ENCODE peak calls at places on chromosomes 12 and 14, in six cellular contexts. H is vagina, Z is adrenal gland, D is neural progenitor cell, E is OCI-LY7, X is spleen. Y is an unnamed sample.

GRCh38 chr12:110744176-110744575 is 1.5 kb upstream of the PPP1CC start:
- DNase-seq in Z (peak; percentile 65), H (no peak), E (no peak), X (no peak), D (peak; percentile 13), Y (no peak)

GRCh38 chr14:98219638-98220037 is 1052.4 kb downstream of the BCL11B start:
- DNase-seq in E (no peak), X (no peak), D (no peak), H (no peak), Z (no peak), Y (no peak)

GRCh38 chr12:51871126-51871525 is 16.8 kb upstream of the ANKRD33 start:
- DNase-seq in H (no peak), E (no peak), D (no peak), X (no peak), Z (peak; percentile 41), Y (no peak)

GRCh38 chr12:45208604-45209487 is 7.0 kb upstream of the ANO6 start:
- DNase-seq in Z (no peak), X (no peak), H (no peak), E (no peak), D (no peak), Y (no peak)

GRCh38 chr14:92670967-92671366 is 77.5 kb downstream of the LGMN start:
- DNase-seq in X (no peak), H (no peak), Z (no peak), D (no peak), E (no peak), Y (no peak)

GRCh38 chr12:104181313-104181712 is 34.3 kb upstream of the TXNRD1 start:
- DNase-seq in E (no peak), D (no peak), H (no peak), X (no peak), Z (no peak), Y (no peak)

GRCh38 chr14:105151838-105152793 is 16.5 kb downstream of the JAG2 start:
- DNase-seq in E (no peak), D (no peak), Z (no peak), H (no peak), X (peak; percentile 73), Y (peak; percentile 17)

GRCh38 chr14:91509083-91509877 is 830 bp downstream of the PPP4R3A start:
- DNase-seq in E (peak; percentile 61), X (peak; percentile 90), D (peak; percentile 46), H (no peak), Z (peak; percentile 65), Y (peak; percentile 38)

GRCh38 chr12:69732088-69732487 is 6.6 kb upstream of the RAB3IP start:
- DNase-seq in D (no peak), E (no peak), H (no peak), Z (no peak), X (no peak), Y (no peak)

GRCh38 chr12:46494424-46494823 is 121.9 kb upstream of the SLC38A2 start:
- DNase-seq in Z (no peak), D (no peak), E (no peak), H (no peak), X (no peak), Y (no peak)

GRCh38 chr14:74437654-74438053 is 11.6 kb upstream of the SYNDIG1L start:
- DNase-seq in D (peak; percentile 74), Z (no peak), H (no peak), X (no peak), E (no peak), Y (no peak)

GRCh38 chr14:101110729-101111619 is 207.5 kb upstream of the RTL1 start:
- DNase-seq in E (no peak), D (no peak), Z (no peak), X (peak; percentile 66), H (no peak), Y (no peak)

GRCh38 chr14:51342226-51342625 is 102.2 kb downstream of the TMX1 start:
- DNase-seq in X (no peak), H (no peak), D (no peak), E (no peak), Z (no peak), Y (no peak)

GRCh38 chr12:92942905-92943304 is 13.8 kb upstream of the EEA1 start:
- DNase-seq in H (no peak), Z (peak; percentile 73), X (no peak), D (no peak), E (no peak), Y (no peak)

GRCh38 chr12:52444647-52445595 is 7.0 kb downstream of the KRT6B start:
- DNase-seq in Z (no peak), D (no peak), H (no peak), X (no peak), E (no peak), Y (no peak)

GRCh38 chr14:61227893-61228591 is 53.1 kb downstream of the TMEM30B start:
- DNase-seq in E (no peak), Z (no peak), D (no peak), X (no peak), H (no peak), Y (no peak)
- H3K4me1 ChIP-seq in E (no peaks in the 10 kb centered on the region), Z (no peaks in the 10 kb centered on the region), D (peaks cover 18% of the 10 kb centered on the region), X (no peaks in the 10 kb centered on the region), H (no peaks in the 10 kb centered on the region), Y (no peaks in the 10 kb centered on the region)

GRCh38 chr14:68936980-68937379 is 42.1 kb downstream of the ACTN1 start:
- DNase-seq in H (no peak), Z (no peak), D (no peak), E (no peak), X (no peak), Y (no peak)
- H3K4me3 ChIP-seq in H (no peak overlapping the region), Z (no peak overlapping the region), D (no peak overlapping the region), E (no peak overlapping the region), X (no peak overlapping the region), Y (no peak overlapping the region)

DNA sequence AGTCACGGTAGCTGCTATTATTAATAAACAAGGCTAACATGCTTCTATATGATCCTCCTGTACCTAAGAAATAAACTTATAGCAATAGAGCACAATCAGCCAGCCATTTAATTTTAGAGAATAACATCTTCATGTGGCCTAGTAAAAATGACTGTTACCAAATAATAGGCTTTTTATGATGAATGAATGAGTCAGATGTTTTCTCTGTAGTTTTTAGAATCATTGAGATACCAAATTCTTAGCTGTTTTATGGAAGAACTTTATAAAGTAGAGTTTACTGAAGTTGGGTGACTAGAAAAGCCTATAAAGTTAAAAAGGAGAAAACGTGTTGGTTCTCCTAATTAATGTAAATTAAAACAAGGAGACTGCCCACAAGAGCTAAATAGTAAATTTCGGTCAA is 40.7 kb downstream of the WNK1 start:
- DNase-seq in D (no peak), E (no peak), H (no peak), X (no peak), Z (no peak), Y (no peak)
- H3K4me1 ChIP-seq in D (no peaks in the 10 kb centered on the region), E (peaks cover 5% of the 10 kb centered on the region), H (peaks cover 70% of the 10 kb centered on the region), X (peaks cover 67% of the 10 kb centered on the region), Z (peaks cover 8% of the 10 kb centered on the region), Y (peaks cover 92% of the 10 kb centered on the region)

GRCh38 chr12:57605308-57606015 is 838 bp downstream of the DTX3 start:
- DNase-seq in D (peak; percentile 46), Z (no peak), H (no peak), E (no peak), X (no peak), Y (no peak)
- H3K4me3 ChIP-seq in D (peak overlapping the region; percentile 98), Z (peak overlapping the region; percentile 64), H (peak overlapping the region; percentile 64), E (no peak overlapping the region), X (peak overlapping the region; percentile 44), Y (peak overlapping the region; percentile 58)

DNA sequence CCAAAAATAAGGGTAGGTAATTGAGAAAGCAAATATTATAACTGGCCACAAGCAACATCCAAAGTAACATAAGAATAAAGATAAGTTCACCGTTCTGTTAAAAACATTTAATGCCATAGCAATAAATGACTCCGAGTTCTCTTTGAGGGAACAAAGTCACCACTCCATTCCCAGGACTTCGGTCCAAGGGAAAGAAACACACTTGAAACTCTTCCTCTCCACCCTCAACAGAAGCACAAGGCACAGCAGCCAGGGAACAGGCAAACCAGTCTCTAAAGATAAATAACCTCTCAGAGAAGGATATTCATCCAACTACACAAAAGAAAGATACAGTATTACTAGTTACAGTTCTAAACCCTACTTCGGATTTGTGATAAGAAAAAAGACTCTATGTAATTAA is 2.5 kb downstream of the SETD3 start:
- DNase-seq in X (no peak), E (no peak), H (no peak), Z (no peak), D (no peak), Y (no peak)
- H3K4me1 ChIP-seq in X (peaks cover 43% of the 10 kb centered on the region), E (peaks cover 21% of the 10 kb centered on the region), H (peaks cover 47% of the 10 kb centered on the region), Z (peaks cover 18% of the 10 kb centered on the region), D (peaks cover 16% of the 10 kb centered on the region), Y (peaks cover 44% of the 10 kb centered on the region)

GRCh38 chr12:132187646-132188450 is 43.6 kb downstream of the NOC4L start:
- DNase-seq in X (no peak), D (no peak), H (no peak), Z (no peak), E (no peak), Y (no peak)
- H3K4me3 ChIP-seq in X (no peak overlapping the region), D (no peak overlapping the region), H (no peak overlapping the region), Z (no peak overlapping the region), E (no peak overlapping the region), Y (no peak overlapping the region)

GRCh38 chr12:54279632-54280400 is at the start of gene CBX5:
- DNase-seq in D (peak; percentile 100), H (peak; percentile 100), Z (peak; percentile 99), E (peak; percentile 100), X (peak; percentile 99), Y (peak; percentile 100)

GRCh38 chr12:54273981-54274380 is 5.9 kb downstream of the CBX5 start:
- DNase-seq in X (no peak), H (no peak), Z (no peak), D (no peak), E (no peak), Y (no peak)

GRCh38 chr12:54279227-54279631 is 693 bp downstream of the CBX5 start:
- DNase-seq in X (no peak), H (no peak), D (no peak), E (no peak), Z (no peak), Y (no peak)

GRCh38 chr12:54277823-54278276 is 2.1 kb downstream of the CBX5 start:
- DNase-seq in E (no peak), D (no peak), X (no peak), H (no peak), Z (peak; percentile 56), Y (no peak)

GRCh38 chr12:54276368-54276767 is 3.6 kb downstream of the CBX5 start:
- DNase-seq in Z (no peak), H (no peak), D (no peak), X (no peak), E (no peak), Y (no peak)
- H3K4me1 ChIP-seq in Z (peaks cover 27% of the 10 kb centered on the region), H (peaks cover 26% of the 10 kb centered on the region), D (peaks cover 25% of the 10 kb centered on the region), X (peaks cover 25% of the 10 kb centered on the region), E (peaks cover 29% of the 10 kb centered on the region), Y (peaks cover 51% of the 10 kb centered on the region)

GRCh38 chr14:69572634-69573135 is 2.0 kb downstream of the CCDC177 start:
- DNase-seq in E (no peak), X (no peak), Z (no peak), H (no peak), D (no peak), Y (no peak)
- H3K4me3 ChIP-seq in E (no peak overlapping the region), X (peak overlapping the region; percentile 43), Z (no peak overlapping the region), H (peak overlapping the region; percentile 53), D (no peak overlapping the region), Y (no peak overlapping the region)

DNA sequence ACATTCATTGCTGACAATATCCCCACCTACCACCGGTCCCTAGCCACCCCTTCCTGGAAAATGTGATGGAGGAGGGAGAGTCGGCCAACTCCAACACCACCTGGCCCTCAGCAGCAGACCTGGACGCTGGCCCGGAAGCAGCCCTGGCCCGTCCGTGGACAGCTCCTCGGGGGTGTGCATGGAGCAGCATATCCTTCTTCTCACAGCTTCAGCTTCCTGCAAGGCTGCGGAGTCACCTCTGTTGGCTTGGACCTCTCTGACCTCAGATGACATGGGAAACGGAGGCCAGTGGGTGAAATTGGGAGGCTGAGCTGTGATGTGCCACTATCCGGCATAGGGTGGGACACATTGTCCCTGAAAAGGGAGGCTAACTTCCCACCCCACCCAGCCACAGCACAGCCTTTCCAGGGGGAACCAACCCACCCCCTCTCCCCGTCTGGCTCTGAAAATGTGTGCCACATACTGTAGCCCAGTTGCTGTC is 42.9 kb upstream of the LTA4H start:
- DNase-seq in E (no peak), H (no peak), D (no peak), Z (peak; percentile 29), X (peak; percentile 74), Y (no peak)
- H3K4me1 ChIP-seq in E (no peaks in the 10 kb centered on the region), H (peaks cover 14% of the 10 kb centered on the region), D (peaks cover 28% of the 10 kb centered on the region), Z (no peaks in the 10 kb centered on the region), X (peaks cover 5% of the 10 kb centered on the region), Y (no peaks in the 10 kb centered on the region)